ENCODE peak calls at places on chromosome 3, in six cellular contexts. One of them, this sample, is unnamed.

GRCh38 chr3:178304758-178305157 is 231.5 kb upstream of the KCNMB2 start:
- DNase-seq in activated effector memory CD4-positive, alpha-beta T cell treated with anti-CD3 and anti-CD28 coated beads, Interleukin-2, amount 50 U/mL, for 16 hours: no peak
- DNase-seq in amniotic stem cell: no peak
- DNase-seq in NCI-H524: no peak
- DNase-seq in bronchial epithelial cell: peak
- DNase-seq in substantia nigra: no peak
- DNase-seq in this sample: no peak

GRCh38 chr3:55409802-55410201 is 77.3 kb downstream of the WNT5A start:
- DNase-seq in amniotic stem cell: no peak
- DNase-seq in bronchial epithelial cell: no peak
- DNase-seq in activated effector memory CD4-positive, alpha-beta T cell treated with anti-CD3 and anti-CD28 coated beads, Interleukin-2, amount 50 U/mL, for 16 hours: no peak
- DNase-seq in NCI-H524: no peak
- DNase-seq in substantia nigra: no peak
- DNase-seq in this sample: no peak

GRCh38 chr3:64235605-64236004 is 10.3 kb upstream of the PRICKLE2 start:
- DNase-seq in activated effector memory CD4-positive, alpha-beta T cell treated with anti-CD3 and anti-CD28 coated beads, Interleukin-2, amount 50 U/mL, for 16 hours: no peak
- DNase-seq in amniotic stem cell: no peak
- DNase-seq in NCI-H524: no peak
- DNase-seq in substantia nigra: no peak
- DNase-seq in bronchial epithelial cell: no peak
- DNase-seq in this sample: no peak

GRCh38 chr3:58696093-58696492 is 29.5 kb upstream of the FAM3D start:
- DNase-seq in activated effector memory CD4-positive, alpha-beta T cell treated with anti-CD3 and anti-CD28 coated beads, Interleukin-2, amount 50 U/mL, for 16 hours: no peak
- DNase-seq in amniotic stem cell: no peak
- DNase-seq in bronchial epithelial cell: no peak
- DNase-seq in substantia nigra: no peak
- DNase-seq in NCI-H524: no peak
- DNase-seq in this sample: no peak

GRCh38 chr3:188049890-188050530 is 103.9 kb upstream of the LPP start:
- DNase-seq in amniotic stem cell: no peak
- DNase-seq in substantia nigra: no peak
- DNase-seq in bronchial epithelial cell: no peak
- DNase-seq in NCI-H524: no peak
- DNase-seq in activated effector memory CD4-positive, alpha-beta T cell treated with anti-CD3 and anti-CD28 coated beads, Interleukin-2, amount 50 U/mL, for 16 hours: peak
- DNase-seq in this sample: peak

GRCh38 chr3:54660599-54661210 is 267.2 kb downstream of the LRTM1 start:
- DNase-seq in substantia nigra: no peak
- DNase-seq in amniotic stem cell: no peak
- DNase-seq in NCI-H524: no peak
- DNase-seq in activated effector memory CD4-positive, alpha-beta T cell treated with anti-CD3 and anti-CD28 coated beads, Interleukin-2, amount 50 U/mL, for 16 hours: no peak
- DNase-seq in bronchial epithelial cell: no peak
- DNase-seq in this sample: no peak

GRCh38 chr3:77014236-77014635 is 25.7 kb upstream of the ROBO2 start:
- DNase-seq in NCI-H524: no peak
- DNase-seq in amniotic stem cell: no peak
- DNase-seq in activated effector memory CD4-positive, alpha-beta T cell treated with anti-CD3 and anti-CD28 coated beads, Interleukin-2, amount 50 U/mL, for 16 hours: no peak
- DNase-seq in bronchial epithelial cell: no peak
- DNase-seq in substantia nigra: no peak
- DNase-seq in this sample: no peak

GRCh38 chr3:100009285-100010086 is 104.8 kb downstream of the FILIP1L start:
- DNase-seq in NCI-H524: no peak
- DNase-seq in bronchial epithelial cell: peak
- DNase-seq in substantia nigra: no peak
- DNase-seq in amniotic stem cell: no peak
- DNase-seq in activated effector memory CD4-positive, alpha-beta T cell treated with anti-CD3 and anti-CD28 coated beads, Interleukin-2, amount 50 U/mL, for 16 hours: no peak
- DNase-seq in this sample: no peak

GRCh38 chr3:61358364-61358763 is 107.1 kb upstream of the FHIT start:
- DNase-seq in amniotic stem cell: no peak
- DNase-seq in NCI-H524: no peak
- DNase-seq in substantia nigra: peak
- DNase-seq in activated effector memory CD4-positive, alpha-beta T cell treated with anti-CD3 and anti-CD28 coated beads, Interleukin-2, amount 50 U/mL, for 16 hours: no peak
- DNase-seq in bronchial epithelial cell: no peak
- DNase-seq in this sample: no peak

GRCh38 chr3:171323934-171324535 is 136.2 kb downstream of the TNIK start:
- DNase-seq in activated effector memory CD4-positive, alpha-beta T cell treated with anti-CD3 and anti-CD28 coated beads, Interleukin-2, amount 50 U/mL, for 16 hours: no peak
- DNase-seq in substantia nigra: no peak
- DNase-seq in bronchial epithelial cell: no peak
- DNase-seq in amniotic stem cell: no peak
- DNase-seq in NCI-H524: peak
- DNase-seq in this sample: no peak

GRCh38 chr3:2921903-2922302 is 188.3 kb downstream of the IL5RA start:
- DNase-seq in substantia nigra: no peak
- DNase-seq in bronchial epithelial cell: peak
- DNase-seq in activated effector memory CD4-positive, alpha-beta T cell treated with anti-CD3 and anti-CD28 coated beads, Interleukin-2, amount 50 U/mL, for 16 hours: no peak
- DNase-seq in NCI-H524: peak
- DNase-seq in amniotic stem cell: no peak
- DNase-seq in this sample: peak

GRCh38 chr3:141412087-141412935 is 44.0 kb downstream of the ZBTB38 start:
- DNase-seq in substantia nigra: no peak
- DNase-seq in bronchial epithelial cell: peak
- DNase-seq in NCI-H524: no peak
- DNase-seq in activated effector memory CD4-positive, alpha-beta T cell treated with anti-CD3 and anti-CD28 coated beads, Interleukin-2, amount 50 U/mL, for 16 hours: peak
- DNase-seq in amniotic stem cell: no peak
- DNase-seq in this sample: peak

GRCh38 chr3:51384145-51384729 is 854 bp upstream of the MANF start:
- DNase-seq in bronchial epithelial cell: no peak
- DNase-seq in amniotic stem cell: no peak
- DNase-seq in substantia nigra: no peak
- DNase-seq in activated effector memory CD4-positive, alpha-beta T cell treated with anti-CD3 and anti-CD28 coated beads, Interleukin-2, amount 50 U/mL, for 16 hours: no peak
- DNase-seq in NCI-H524: no peak
- DNase-seq in this sample: peak

GRCh38 chr3:148600902-148601765 is 96.6 kb upstream of the AGTR1 start:
- DNase-seq in substantia nigra: no peak
- DNase-seq in NCI-H524: no peak
- DNase-seq in bronchial epithelial cell: peak
- DNase-seq in amniotic stem cell: no peak
- DNase-seq in activated effector memory CD4-positive, alpha-beta T cell treated with anti-CD3 and anti-CD28 coated beads, Interleukin-2, amount 50 U/mL, for 16 hours: no peak
- DNase-seq in this sample: no peak

GRCh38 chr3:12384451-12385233 is 95.8 kb downstream of the PPARG start:
- DNase-seq in NCI-H524: no peak
- DNase-seq in amniotic stem cell: no peak
- DNase-seq in bronchial epithelial cell: no peak
- DNase-seq in substantia nigra: no peak
- DNase-seq in activated effector memory CD4-positive, alpha-beta T cell treated with anti-CD3 and anti-CD28 coated beads, Interleukin-2, amount 50 U/mL, for 16 hours: no peak
- DNase-seq in this sample: peak

GRCh38 chr3:41933154-41933676 is 28.7 kb downstream of the ULK4 start:
- DNase-seq in substantia nigra: no peak
- DNase-seq in amniotic stem cell: peak
- DNase-seq in bronchial epithelial cell: peak
- DNase-seq in activated effector memory CD4-positive, alpha-beta T cell treated with anti-CD3 and anti-CD28 coated beads, Interleukin-2, amount 50 U/mL, for 16 hours: no peak
- DNase-seq in NCI-H524: no peak
- DNase-seq in this sample: no peak

GRCh38 chr3:150286390-150287147 is 121.5 kb upstream of the TSC22D2 start:
- DNase-seq in amniotic stem cell: no peak
- DNase-seq in activated effector memory CD4-positive, alpha-beta T cell treated with anti-CD3 and anti-CD28 coated beads, Interleukin-2, amount 50 U/mL, for 16 hours: no peak
- DNase-seq in NCI-H524: peak
- DNase-seq in substantia nigra: no peak
- DNase-seq in bronchial epithelial cell: peak
- DNase-seq in this sample: peak

GRCh38 chr3:128072454-128073184 is 20.4 kb downstream of the SEC61A1 start:
- DNase-seq in substantia nigra: no peak
- DNase-seq in bronchial epithelial cell: no peak
- DNase-seq in amniotic stem cell: no peak
- DNase-seq in NCI-H524: no peak
- DNase-seq in activated effector memory CD4-positive, alpha-beta T cell treated with anti-CD3 and anti-CD28 coated beads, Interleukin-2, amount 50 U/mL, for 16 hours: no peak
- DNase-seq in this sample: no peak

GRCh38 chr3:157531771-157532170 is 28.6 kb upstream of the VEPH1 start:
- DNase-seq in bronchial epithelial cell: no peak
- DNase-seq in substantia nigra: no peak
- DNase-seq in NCI-H524: no peak
- DNase-seq in activated effector memory CD4-positive, alpha-beta T cell treated with anti-CD3 and anti-CD28 coated beads, Interleukin-2, amount 50 U/mL, for 16 hours: no peak
- DNase-seq in amniotic stem cell: no peak
- DNase-seq in this sample: no peak

GRCh38 chr3:140529096-140529495 is 148.8 kb upstream of the TRIM42 start:
- DNase-seq in amniotic stem cell: no peak
- DNase-seq in bronchial epithelial cell: peak
- DNase-seq in activated effector memory CD4-positive, alpha-beta T cell treated with anti-CD3 and anti-CD28 coated beads, Interleukin-2, amount 50 U/mL, for 16 hours: no peak
- DNase-seq in NCI-H524: no peak
- DNase-seq in substantia nigra: no peak
- DNase-seq in this sample: no peak

GRCh38 chr3:194640829-194641228 is 7.6 kb upstream of the TMEM44 start:
- DNase-seq in activated effector memory CD4-positive, alpha-beta T cell treated with anti-CD3 and anti-CD28 coated beads, Interleukin-2, amount 50 U/mL, for 16 hours: no peak
- DNase-seq in substantia nigra: no peak
- DNase-seq in bronchial epithelial cell: no peak
- DNase-seq in amniotic stem cell: no peak
- DNase-seq in NCI-H524: no peak
- DNase-seq in this sample: peak

GRCh38 chr3:184160456-184160855 is 5.3 kb downstream of the DVL3 start:
- DNase-seq in amniotic stem cell: no peak
- DNase-seq in substantia nigra: no peak
- DNase-seq in bronchial epithelial cell: no peak
- DNase-seq in NCI-H524: no peak
- DNase-seq in activated effector memory CD4-positive, alpha-beta T cell treated with anti-CD3 and anti-CD28 coated beads, Interleukin-2, amount 50 U/mL, for 16 hours: no peak
- DNase-seq in this sample: peak

GRCh38 chr3:14301558-14301957 is 100.8 kb upstream of the SLC6A6 start:
- DNase-seq in bronchial epithelial cell: peak
- DNase-seq in amniotic stem cell: no peak
- DNase-seq in substantia nigra: no peak
- DNase-seq in NCI-H524: no peak
- DNase-seq in activated effector memory CD4-positive, alpha-beta T cell treated with anti-CD3 and anti-CD28 coated beads, Interleukin-2, amount 50 U/mL, for 16 hours: no peak
- DNase-seq in this sample: no peak

GRCh38 chr3:188559069-188559410 is 405.1 kb downstream of the LPP start:
- DNase-seq in amniotic stem cell: no peak
- DNase-seq in bronchial epithelial cell: no peak
- DNase-seq in substantia nigra: no peak
- DNase-seq in activated effector memory CD4-positive, alpha-beta T cell treated with anti-CD3 and anti-CD28 coated beads, Interleukin-2, amount 50 U/mL, for 16 hours: no peak
- DNase-seq in NCI-H524: no peak
- DNase-seq in this sample: no peak

GRCh38 chr3:119913021-119913420 is 131.1 kb downstream of the NR1I2 start:
- DNase-seq in amniotic stem cell: no peak
- DNase-seq in substantia nigra: no peak
- DNase-seq in bronchial epithelial cell: peak
- DNase-seq in NCI-H524: no peak
- DNase-seq in activated effector memory CD4-positive, alpha-beta T cell treated with anti-CD3 and anti-CD28 coated beads, Interleukin-2, amount 50 U/mL, for 16 hours: no peak
- DNase-seq in this sample: no peak

GRCh38 chr3:38297947-38298711 is 16.0 kb downstream of the SLC22A14 start:
- DNase-seq in activated effector memory CD4-positive, alpha-beta T cell treated with anti-CD3 and anti-CD28 coated beads, Interleukin-2, amount 50 U/mL, for 16 hours: no peak
- DNase-seq in bronchial epithelial cell: peak
- DNase-seq in amniotic stem cell: no peak
- DNase-seq in substantia nigra: no peak
- DNase-seq in NCI-H524: no peak
- DNase-seq in this sample: no peak

GRCh38 chr3:141273700-141274410 is 42.2 kb downstream of the PXYLP1 start:
- DNase-seq in substantia nigra: no peak
- DNase-seq in NCI-H524: no peak
- DNase-seq in bronchial epithelial cell: no peak
- DNase-seq in activated effector memory CD4-positive, alpha-beta T cell treated with anti-CD3 and anti-CD28 coated beads, Interleukin-2, amount 50 U/mL, for 16 hours: no peak
- DNase-seq in amniotic stem cell: no peak
- DNase-seq in this sample: no peak

GRCh38 chr3:150721285-150722130 is 17.8 kb upstream of the ERICH6 start:
- DNase-seq in amniotic stem cell: peak
- DNase-seq in bronchial epithelial cell: peak
- DNase-seq in substantia nigra: peak
- DNase-seq in activated effector memory CD4-positive, alpha-beta T cell treated with anti-CD3 and anti-CD28 coated beads, Interleukin-2, amount 50 U/mL, for 16 hours: no peak
- DNase-seq in NCI-H524: peak
- DNase-seq in this sample: no peak

GRCh38 chr3:194486540-194487288 is at the start of gene ATP13A3:
- DNase-seq in substantia nigra: peak
- DNase-seq in activated effector memory CD4-positive, alpha-beta T cell treated with anti-CD3 and anti-CD28 coated beads, Interleukin-2, amount 50 U/mL, for 16 hours: peak
- DNase-seq in amniotic stem cell: peak
- DNase-seq in NCI-H524: peak
- DNase-seq in bronchial epithelial cell: peak
- DNase-seq in this sample: peak

GRCh38 chr3:140439527-140439926 is 238.3 kb upstream of the TRIM42 start:
- DNase-seq in activated effector memory CD4-positive, alpha-beta T cell treated with anti-CD3 and anti-CD28 coated beads, Interleukin-2, amount 50 U/mL, for 16 hours: no peak
- DNase-seq in amniotic stem cell: no peak
- DNase-seq in NCI-H524: no peak
- DNase-seq in bronchial epithelial cell: no peak
- DNase-seq in substantia nigra: no peak
- DNase-seq in this sample: no peak

GRCh38 chr3:38168988-38169363 is 3.6 kb downstream of the OXSR1 start:
- DNase-seq in bronchial epithelial cell: peak
- DNase-seq in activated effector memory CD4-positive, alpha-beta T cell treated with anti-CD3 and anti-CD28 coated beads, Interleukin-2, amount 50 U/mL, for 16 hours: no peak
- DNase-seq in amniotic stem cell: no peak
- DNase-seq in substantia nigra: no peak
- DNase-seq in NCI-H524: no peak
- DNase-seq in this sample: no peak

GRCh38 chr3:15839568-15839967 is 41.8 kb upstream of the ANKRD28 start:
- DNase-seq in substantia nigra: no peak
- DNase-seq in amniotic stem cell: no peak
- DNase-seq in NCI-H524: no peak
- DNase-seq in bronchial epithelial cell: no peak
- DNase-seq in activated effector memory CD4-positive, alpha-beta T cell treated with anti-CD3 and anti-CD28 coated beads, Interleukin-2, amount 50 U/mL, for 16 hours: no peak
- DNase-seq in this sample: no peak

GRCh38 chr3:122497425-122497824 is 17.3 kb downstream of the KPNA1 start:
- DNase-seq in amniotic stem cell: peak
- DNase-seq in substantia nigra: no peak
- DNase-seq in bronchial epithelial cell: peak
- DNase-seq in NCI-H524: no peak
- DNase-seq in activated effector memory CD4-positive, alpha-beta T cell treated with anti-CD3 and anti-CD28 coated beads, Interleukin-2, amount 50 U/mL, for 16 hours: no peak
- DNase-seq in this sample: peak

GRCh38 chr3:72334681-72335457 is 513.4 kb downstream of the SHQ1 start:
- DNase-seq in NCI-H524: peak
- DNase-seq in activated effector memory CD4-positive, alpha-beta T cell treated with anti-CD3 and anti-CD28 coated beads, Interleukin-2, amount 50 U/mL, for 16 hours: no peak
- DNase-seq in amniotic stem cell: no peak
- DNase-seq in substantia nigra: peak
- DNase-seq in bronchial epithelial cell: no peak
- DNase-seq in this sample: no peak

GRCh38 chr3:184237211-184237610 is 7.8 kb downstream of the VWA5B2 start:
- DNase-seq in NCI-H524: no peak
- DNase-seq in activated effector memory CD4-positive, alpha-beta T cell treated with anti-CD3 and anti-CD28 coated beads, Interleukin-2, amount 50 U/mL, for 16 hours: no peak
- DNase-seq in substantia nigra: no peak
- DNase-seq in bronchial epithelial cell: no peak
- DNase-seq in amniotic stem cell: no peak
- DNase-seq in this sample: no peak

GRCh38 chr3:60064210-60065178 is 1014.7 kb upstream of the CFAP20DC start:
- DNase-seq in NCI-H524: no peak
- DNase-seq in substantia nigra: no peak
- DNase-seq in activated effector memory CD4-positive, alpha-beta T cell treated with anti-CD3 and anti-CD28 coated beads, Interleukin-2, amount 50 U/mL, for 16 hours: no peak
- DNase-seq in amniotic stem cell: no peak
- DNase-seq in bronchial epithelial cell: peak
- DNase-seq in this sample: peak

GRCh38 chr3:35708394-35708793 is 69.1 kb downstream of the ARPP21 start:
- DNase-seq in activated effector memory CD4-positive, alpha-beta T cell treated with anti-CD3 and anti-CD28 coated beads, Interleukin-2, amount 50 U/mL, for 16 hours: no peak
- DNase-seq in bronchial epithelial cell: no peak
- DNase-seq in NCI-H524: no peak
- DNase-seq in substantia nigra: no peak
- DNase-seq in amniotic stem cell: no peak
- DNase-seq in this sample: no peak

GRCh38 chr3:39166932-39167532 is 13.6 kb upstream of the CSRNP1 start:
- DNase-seq in NCI-H524: no peak
- DNase-seq in activated effector memory CD4-positive, alpha-beta T cell treated with anti-CD3 and anti-CD28 coated beads, Interleukin-2, amount 50 U/mL, for 16 hours: no peak
- DNase-seq in amniotic stem cell: peak
- DNase-seq in substantia nigra: no peak
- DNase-seq in bronchial epithelial cell: peak
- DNase-seq in this sample: peak

GRCh38 chr3:31011383-31011782 is 116.9 kb upstream of the GADL1 start:
- DNase-seq in NCI-H524: no peak
- DNase-seq in bronchial epithelial cell: no peak
- DNase-seq in substantia nigra: no peak
- DNase-seq in activated effector memory CD4-positive, alpha-beta T cell treated with anti-CD3 and anti-CD28 coated beads, Interleukin-2, amount 50 U/mL, for 16 hours: no peak
- DNase-seq in amniotic stem cell: no peak
- DNase-seq in this sample: no peak

GRCh38 chr3:124277516-124277890 is 285.6 kb upstream of the ROPN1 start:
- DNase-seq in bronchial epithelial cell: peak
- DNase-seq in NCI-H524: no peak
- DNase-seq in activated effector memory CD4-positive, alpha-beta T cell treated with anti-CD3 and anti-CD28 coated beads, Interleukin-2, amount 50 U/mL, for 16 hours: no peak
- DNase-seq in substantia nigra: no peak
- DNase-seq in amniotic stem cell: no peak
- DNase-seq in this sample: no peak